ENCODE peak calls at places on chromosomes 5 and 9, in seven cellular contexts. N is tibial nerve; X is ovary; M is effector memory CD4-positive, alpha-beta T cell; E is CD4-positive, alpha-beta memory T cell; D is PC-3; F is OCI-LY7. S is an unnamed sample. For H3K36me3, the result is how much of the 10 kb centered on the place peaks cover.

GRCh38 chr5:17163185-17163584 is 54.2 kb upstream of the BASP1 start:
- DNase-seq in N (no peak), X (no peak), M (no peak), E (no peak), D (no peak), F (no peak), S (no peak)

GRCh38 chr9:128882677-128883590 is 1.0 kb downstream of the LRRC8A start:
- DNase-seq in N (no peak), X (no peak), M (no peak), E (no peak), D (no peak), F (peak), S (no peak)

GRCh38 chr5:35852084-35852734 is 4.5 kb upstream of the IL7R start:
- DNase-seq in N (no peak), X (no peak), M (peak), E (peak), D (peak), F (peak), S (no peak)

GRCh38 chr5:142420521-142420920 is 95.7 kb upstream of the SPRY4 start:
- DNase-seq in N (no peak), X (no peak), M (no peak), E (no peak), D (no peak), F (no peak), S (no peak)

GRCh38 chr9:36486454-36486932 is 86.2 kb upstream of the MELK start:
- DNase-seq in N (no peak), X (no peak), M (peak), E (no peak), D (no peak), F (no peak), S (peak)

GRCh38 chr5:160655717-160656116 is 196.3 kb downstream of the ATP10B start:
- DNase-seq in N (no peak), X (no peak), M (no peak), E (no peak), D (no peak), F (no peak), S (no peak)

GRCh38 chr9:38431101-38431500 is 6.8 kb upstream of the IGFBPL1 start:
- DNase-seq in N (no peak), X (no peak), M (no peak), E (no peak), D (no peak), F (no peak), S (no peak)

GRCh38 chr9:121815084-121815483 is 163.7 kb downstream of the DAB2IP start:
- DNase-seq in N (no peak), X (no peak), M (no peak), E (no peak), D (no peak), F (no peak), S (no peak)

GRCh38 chr5:9188956-9189355 is 356.9 kb downstream of the SEMA5A start:
- DNase-seq in N (no peak), X (no peak), M (no peak), E (no peak), D (no peak), F (no peak), S (no peak)
- H3K36me3 ChIP-seq in N (under half), X (under half), M (under half), E (under half), D (under half), F (under half), S (under half)

GRCh38 chr9:89639961-89640360 is 35.1 kb downstream of the GADD45G start:
- DNase-seq in N (no peak), X (no peak), M (no peak), E (no peak), D (no peak), F (no peak), S (no peak)
- H3K27ac ChIP-seq in N (peak), X (peak), M (no peak), E (no peak), D (no peak), F (no peak), S (peak)

DNA sequence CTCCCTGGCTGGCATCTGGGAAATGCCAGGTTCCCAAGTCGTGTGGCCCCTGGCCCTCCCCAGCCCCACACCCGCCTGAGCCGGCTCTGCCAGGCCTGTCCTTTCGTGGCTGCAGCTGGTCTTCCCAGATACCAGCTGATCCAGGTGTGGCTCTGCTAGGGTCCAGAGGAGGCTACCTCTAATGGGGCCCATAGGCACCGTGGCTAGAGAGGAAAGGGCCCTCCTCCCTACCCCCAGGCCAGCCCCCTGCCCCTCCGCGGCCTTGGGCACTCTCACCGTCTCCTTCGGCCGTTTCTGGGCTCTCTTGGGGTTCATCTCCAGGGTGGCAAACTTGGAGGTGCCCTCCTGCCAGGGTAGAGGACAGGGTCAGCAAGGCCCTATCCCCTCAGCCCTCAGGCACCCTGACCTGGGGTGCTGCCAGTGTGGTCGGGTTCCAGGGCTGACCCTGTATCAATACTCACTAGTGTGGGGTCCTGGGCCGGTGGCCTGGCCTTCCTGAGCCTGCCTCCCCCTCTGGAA is 17.0 kb downstream of the RALGDS start:
- DNase-seq in N (no peak), X (peak), M (no peak), E (no peak), D (no peak), F (no peak), S (no peak)
- H3K36me3 ChIP-seq in N (half or more), X (under half), M (half or more), E (half or more), D (under half), F (half or more), S (half or more)

GRCh38 chr5:88732862-88733261 is 150.1 kb downstream of the MEF2C start:
- DNase-seq in N (no peak), X (no peak), M (no peak), E (no peak), D (no peak), F (no peak), S (no peak)
- H3K27ac ChIP-seq in N (no peak), X (peak), M (no peak), E (no peak), D (no peak), F (peak), S (peak)

DNA sequence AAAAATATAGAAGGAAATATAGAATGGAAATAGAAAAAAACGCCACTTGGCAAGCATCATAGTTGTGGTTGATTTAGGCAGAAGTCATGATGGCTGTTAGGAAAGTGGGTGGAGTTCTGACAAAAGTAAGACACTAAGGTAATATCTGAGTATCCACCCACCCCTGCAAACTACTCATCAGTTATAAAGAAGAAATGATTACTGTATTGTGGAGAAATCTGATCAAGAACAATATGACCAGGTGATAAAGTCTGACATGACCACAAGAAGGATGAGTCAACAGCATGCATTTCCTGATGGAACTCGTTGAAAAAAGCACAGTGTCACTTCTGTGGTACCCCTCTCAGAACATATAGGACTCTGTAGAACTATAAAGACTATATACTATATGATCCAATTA is 343.4 kb upstream of the PAPPA start:
- DNase-seq in N (no peak), X (no peak), M (no peak), E (no peak), D (peak), F (no peak), S (no peak)
- H3K36me3 ChIP-seq in N (under half), X (under half), M (under half), E (under half), D (under half), F (under half), S (under half)

GRCh38 chr5:173777149-173777548 is 111.0 kb upstream of the CPEB4 start:
- DNase-seq in N (no peak), X (no peak), M (no peak), E (no peak), D (no peak), F (no peak), S (no peak)

GRCh38 chr5:173777669-173778068 is 110.5 kb upstream of the CPEB4 start:
- DNase-seq in N (no peak), X (no peak), M (no peak), E (no peak), D (no peak), F (no peak), S (no peak)

GRCh38 chr5:173778152-173778782 is 109.9 kb upstream of the CPEB4 start:
- DNase-seq in N (no peak), X (no peak), M (no peak), E (no peak), D (no peak), F (peak), S (no peak)

GRCh38 chr5:173780356-173781234 is 107.6 kb upstream of the CPEB4 start:
- DNase-seq in N (no peak), X (no peak), M (no peak), E (no peak), D (no peak), F (no peak), S (no peak)

DNA sequence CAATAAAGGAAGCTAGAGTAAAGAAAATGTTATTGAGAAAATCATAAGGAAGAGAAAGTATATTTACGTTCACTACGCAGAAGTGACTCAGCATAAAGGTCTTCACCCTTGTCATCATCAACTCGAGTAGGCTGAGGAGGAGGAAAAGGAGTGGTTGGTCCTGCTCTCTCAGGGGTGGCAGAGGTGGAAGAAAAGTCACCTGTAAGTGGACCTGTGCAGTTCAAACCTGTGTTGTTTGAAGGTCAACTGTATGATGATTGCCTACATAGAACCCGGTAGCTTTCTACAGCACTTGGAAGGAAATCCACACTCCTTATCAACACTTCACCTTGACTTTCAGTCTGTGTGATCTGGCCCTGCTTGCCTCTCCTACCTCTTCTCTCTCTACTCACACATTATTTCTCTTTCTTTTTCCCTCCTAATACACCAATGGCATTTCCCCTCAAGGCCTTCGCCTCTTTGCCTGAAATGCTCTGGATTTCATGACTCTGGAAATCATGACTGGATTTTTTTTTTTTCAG is 109.3 kb upstream of the CPEB4 start:
- DNase-seq in N (no peak), X (no peak), M (no peak), E (no peak), D (no peak), F (no peak), S (no peak)
- H3K27ac ChIP-seq in N (no peak), X (no peak), M (no peak), E (no peak), D (no peak), F (no peak), S (no peak)

DNA sequence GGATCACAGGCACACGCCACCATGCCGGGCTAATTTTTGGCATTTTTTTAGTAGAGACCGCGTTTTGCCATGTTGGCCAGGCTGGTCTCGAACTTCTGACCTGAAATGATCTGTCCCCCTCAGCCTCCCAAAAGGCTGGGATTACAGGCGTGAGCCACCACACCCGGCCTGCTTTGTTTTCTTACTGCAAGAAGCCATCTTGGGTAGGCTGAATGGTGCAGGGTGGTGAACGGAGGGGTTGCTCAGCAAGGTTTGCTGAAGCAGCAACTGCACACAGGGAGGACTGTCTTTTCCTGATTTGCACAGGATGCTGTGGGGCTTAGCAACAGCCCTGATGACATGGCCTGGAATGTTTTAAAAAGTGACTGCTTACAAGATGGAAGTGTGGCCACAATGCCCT is 10.7 kb downstream of the ZNF354B start:
- DNase-seq in N (no peak), X (no peak), M (no peak), E (no peak), D (no peak), F (no peak), S (no peak)
- H3K36me3 ChIP-seq in N (half or more), X (under half), M (half or more), E (half or more), D (half or more), F (half or more), S (half or more)

GRCh38 chr5:133994990-133995333 is 9.8 kb downstream of the VDAC1 start:
- DNase-seq in N (no peak), X (no peak), M (no peak), E (no peak), D (no peak), F (no peak), S (no peak)

GRCh38 chr5:133998807-133999206 is 6.0 kb downstream of the VDAC1 start:
- DNase-seq in N (no peak), X (no peak), M (no peak), E (no peak), D (no peak), F (no peak), S (no peak)

GRCh38 chr5:133995341-133995740 is 9.4 kb downstream of the VDAC1 start:
- DNase-seq in N (no peak), X (no peak), M (no peak), E (no peak), D (no peak), F (no peak), S (no peak)

GRCh38 chr5:133995903-133996563 is 8.7 kb downstream of the VDAC1 start:
- DNase-seq in N (no peak), X (no peak), M (no peak), E (no peak), D (no peak), F (no peak), S (no peak)

GRCh38 chr5:133996683-133997252 is 8.0 kb downstream of the VDAC1 start:
- DNase-seq in N (no peak), X (no peak), M (no peak), E (peak), D (peak), F (peak), S (no peak)
- H3K27ac ChIP-seq in N (no peak), X (no peak), M (no peak), E (no peak), D (no peak), F (no peak), S (no peak)

GRCh38 chr9:133369923-133370322 is 5.9 kb downstream of the SURF4 start:
- DNase-seq in N (no peak), X (no peak), M (no peak), E (no peak), D (no peak), F (no peak), S (no peak)
- H3K36me3 ChIP-seq in N (half or more), X (under half), M (under half), E (under half), D (under half), F (half or more), S (under half)